ENCODE peak calls at places on chromosomes 5 and 9, in nine cellular contexts. One of them, this sample, is unnamed. For H3K4me1 and H3K27me3, the result is how much of the 10 kb centered on the place peaks cover.

GRCh38 chr5:114390431-114390830 is 28.6 kb downstream of the KCNN2 start:
- DNase-seq in right lobe of liver: no peak
- DNase-seq in uterus: no peak
- DNase-seq in heart left ventricle: no peak
- DNase-seq in tibial artery: no peak
- DNase-seq in endodermal cell: no peak
- DNase-seq in GM23248: no peak
- DNase-seq in fibroblast of lung: no peak
- DNase-seq in H1: no peak
- DNase-seq in this sample: no peak

GRCh38 chr9:124010665-124011321 is 775 bp upstream of the LHX2 start:
- DNase-seq in endodermal cell: peak
- DNase-seq in GM23248: peak
- DNase-seq in uterus: no peak
- DNase-seq in heart left ventricle: no peak
- DNase-seq in tibial artery: no peak
- DNase-seq in fibroblast of lung: peak
- DNase-seq in right lobe of liver: no peak
- DNase-seq in H1: peak
- DNase-seq in this sample: no peak

GRCh38 chr9:110536802-110537201 is 42.7 kb downstream of the SVEP1 start:
- DNase-seq in right lobe of liver: no peak
- DNase-seq in tibial artery: no peak
- DNase-seq in fibroblast of lung: peak
- DNase-seq in endodermal cell: no peak
- DNase-seq in H1: no peak
- DNase-seq in GM23248: peak
- DNase-seq in heart left ventricle: no peak
- DNase-seq in uterus: no peak
- DNase-seq in this sample: no peak

GRCh38 chr5:5140051-5141010 is at the start of gene ADAMTS16:
- DNase-seq in heart left ventricle: no peak
- DNase-seq in fibroblast of lung: no peak
- DNase-seq in uterus: no peak
- DNase-seq in GM23248: peak
- DNase-seq in right lobe of liver: no peak
- DNase-seq in tibial artery: no peak
- DNase-seq in H1: peak
- DNase-seq in endodermal cell: peak
- DNase-seq in this sample: no peak

GRCh38 chr5:34517249-34517648 is 138.9 kb upstream of the RAI14 start:
- DNase-seq in endodermal cell: no peak
- DNase-seq in GM23248: peak
- DNase-seq in fibroblast of lung: peak
- DNase-seq in H1: no peak
- DNase-seq in tibial artery: no peak
- DNase-seq in right lobe of liver: no peak
- DNase-seq in heart left ventricle: no peak
- DNase-seq in uterus: no peak
- DNase-seq in this sample: no peak

GRCh38 chr5:150129813-150130492 is 25.7 kb downstream of the PDGFRB start:
- DNase-seq in H1: peak
- DNase-seq in right lobe of liver: peak
- DNase-seq in GM23248: peak
- DNase-seq in heart left ventricle: peak
- DNase-seq in uterus: peak
- DNase-seq in fibroblast of lung: peak
- DNase-seq in tibial artery: peak
- DNase-seq in endodermal cell: peak
- DNase-seq in this sample: no peak

GRCh38 chr5:2383678-2384025 is 367.8 kb downstream of the IRX2 start:
- DNase-seq in endodermal cell: no peak
- DNase-seq in fibroblast of lung: no peak
- DNase-seq in right lobe of liver: no peak
- DNase-seq in H1: no peak
- DNase-seq in uterus: no peak
- DNase-seq in tibial artery: no peak
- DNase-seq in GM23248: no peak
- DNase-seq in heart left ventricle: no peak
- DNase-seq in this sample: no peak

GRCh38 chr9:83219154-83219923 is 156.4 kb upstream of the RASEF start:
- DNase-seq in H1: peak
- DNase-seq in right lobe of liver: peak
- DNase-seq in GM23248: peak
- DNase-seq in uterus: peak
- DNase-seq in tibial artery: peak
- DNase-seq in heart left ventricle: peak
- DNase-seq in endodermal cell: peak
- DNase-seq in fibroblast of lung: peak
- DNase-seq in this sample: no peak

GRCh38 chr9:134955801-134956200 is 38.1 kb upstream of the FCN1 start:
- DNase-seq in heart left ventricle: no peak
- DNase-seq in right lobe of liver: no peak
- DNase-seq in endodermal cell: peak
- DNase-seq in uterus: no peak
- DNase-seq in fibroblast of lung: no peak
- DNase-seq in tibial artery: peak
- DNase-seq in GM23248: no peak
- DNase-seq in H1: no peak
- DNase-seq in this sample: no peak

GRCh38 chr9:91567642-91568274 is 144.1 kb upstream of the NFIL3 start:
- DNase-seq in GM23248: no peak
- DNase-seq in tibial artery: no peak
- DNase-seq in H1: no peak
- DNase-seq in heart left ventricle: no peak
- DNase-seq in right lobe of liver: peak
- DNase-seq in fibroblast of lung: no peak
- DNase-seq in endodermal cell: no peak
- DNase-seq in uterus: no peak
- DNase-seq in this sample: no peak

GRCh38 chr9:28926311-28926710 is 1353.0 kb upstream of the C9orf72 start:
- DNase-seq in GM23248: no peak
- DNase-seq in H1: no peak
- DNase-seq in uterus: no peak
- DNase-seq in heart left ventricle: no peak
- DNase-seq in endodermal cell: no peak
- DNase-seq in tibial artery: no peak
- DNase-seq in fibroblast of lung: no peak
- DNase-seq in right lobe of liver: no peak
- DNase-seq in this sample: no peak

GRCh38 chr5:170357853-170358497 is 31.2 kb downstream of the KCNMB1 start:
- DNase-seq in H1: no peak
- DNase-seq in endodermal cell: no peak
- DNase-seq in uterus: peak
- DNase-seq in tibial artery: peak
- DNase-seq in right lobe of liver: peak
- DNase-seq in GM23248: no peak
- DNase-seq in heart left ventricle: peak
- DNase-seq in fibroblast of lung: no peak
- DNase-seq in this sample: no peak
- H3K4me1 ChIP-seq in H1: under half
- H3K4me1 ChIP-seq in endodermal cell: under half
- H3K4me1 ChIP-seq in uterus: under half
- H3K4me1 ChIP-seq in tibial artery: under half
- H3K4me1 ChIP-seq in right lobe of liver: under half
- H3K4me1 ChIP-seq in GM23248: under half
- H3K4me1 ChIP-seq in heart left ventricle: under half
- H3K4me1 ChIP-seq in fibroblast of lung: under half
- H3K4me1 ChIP-seq in this sample: under half

GRCh38 chr5:179302499-179303185 is 42.6 kb downstream of the ADAMTS2 start:
- DNase-seq in right lobe of liver: peak
- DNase-seq in tibial artery: no peak
- DNase-seq in endodermal cell: no peak
- DNase-seq in GM23248: no peak
- DNase-seq in fibroblast of lung: no peak
- DNase-seq in heart left ventricle: no peak
- DNase-seq in H1: no peak
- DNase-seq in uterus: peak
- DNase-seq in this sample: no peak

GRCh38 chr5:179304871-179305270 is 40.4 kb downstream of the ADAMTS2 start:
- DNase-seq in endodermal cell: no peak
- DNase-seq in uterus: no peak
- DNase-seq in tibial artery: no peak
- DNase-seq in H1: no peak
- DNase-seq in fibroblast of lung: no peak
- DNase-seq in right lobe of liver: no peak
- DNase-seq in heart left ventricle: no peak
- DNase-seq in GM23248: no peak
- DNase-seq in this sample: no peak

GRCh38 chr5:179303801-179304200 is 41.5 kb downstream of the ADAMTS2 start:
- DNase-seq in H1: no peak
- DNase-seq in endodermal cell: no peak
- DNase-seq in right lobe of liver: peak
- DNase-seq in heart left ventricle: no peak
- DNase-seq in fibroblast of lung: no peak
- DNase-seq in GM23248: no peak
- DNase-seq in uterus: peak
- DNase-seq in tibial artery: no peak
- DNase-seq in this sample: no peak

GRCh38 chr5:179306191-179307005 is 38.9 kb downstream of the ADAMTS2 start:
- DNase-seq in uterus: peak
- DNase-seq in right lobe of liver: peak
- DNase-seq in tibial artery: peak
- DNase-seq in fibroblast of lung: no peak
- DNase-seq in H1: no peak
- DNase-seq in endodermal cell: no peak
- DNase-seq in heart left ventricle: no peak
- DNase-seq in GM23248: peak
- DNase-seq in this sample: no peak

GRCh38 chr5:179304466-179304865 is 40.8 kb downstream of the ADAMTS2 start:
- DNase-seq in tibial artery: no peak
- DNase-seq in uterus: no peak
- DNase-seq in GM23248: peak
- DNase-seq in endodermal cell: no peak
- DNase-seq in fibroblast of lung: peak
- DNase-seq in right lobe of liver: no peak
- DNase-seq in heart left ventricle: no peak
- DNase-seq in H1: no peak
- DNase-seq in this sample: no peak
- H3K27me3 ChIP-seq in tibial artery: under half
- H3K27me3 ChIP-seq in uterus: under half
- H3K27me3 ChIP-seq in GM23248: under half
- H3K27me3 ChIP-seq in endodermal cell: under half
- H3K27me3 ChIP-seq in fibroblast of lung: under half
- H3K27me3 ChIP-seq in right lobe of liver: under half
- H3K27me3 ChIP-seq in heart left ventricle: under half
- H3K27me3 ChIP-seq in H1: under half
- H3K27me3 ChIP-seq in this sample: under half

GRCh38 chr5:142871880-142872200 is 101.7 kb downstream of the ARHGAP26 start:
- DNase-seq in GM23248: peak
- DNase-seq in uterus: peak
- DNase-seq in tibial artery: no peak
- DNase-seq in endodermal cell: no peak
- DNase-seq in right lobe of liver: no peak
- DNase-seq in H1: no peak
- DNase-seq in fibroblast of lung: no peak
- DNase-seq in heart left ventricle: peak
- DNase-seq in this sample: no peak
- H3K4me1 ChIP-seq in GM23248: under half
- H3K4me1 ChIP-seq in uterus: under half
- H3K4me1 ChIP-seq in tibial artery: under half
- H3K4me1 ChIP-seq in endodermal cell: under half
- H3K4me1 ChIP-seq in right lobe of liver: under half
- H3K4me1 ChIP-seq in H1: under half
- H3K4me1 ChIP-seq in fibroblast of lung: under half
- H3K4me1 ChIP-seq in heart left ventricle: under half
- H3K4me1 ChIP-seq in this sample: under half

GRCh38 chr5:111069839-111070238 is 1.7 kb upstream of the TSLP start:
- DNase-seq in H1: no peak
- DNase-seq in right lobe of liver: no peak
- DNase-seq in fibroblast of lung: peak
- DNase-seq in heart left ventricle: no peak
- DNase-seq in GM23248: peak
- DNase-seq in uterus: no peak
- DNase-seq in tibial artery: no peak
- DNase-seq in endodermal cell: no peak
- DNase-seq in this sample: no peak
- H3K27me3 ChIP-seq in H1: under half
- H3K27me3 ChIP-seq in right lobe of liver: under half
- H3K27me3 ChIP-seq in fibroblast of lung: under half
- H3K27me3 ChIP-seq in heart left ventricle: half or more
- H3K27me3 ChIP-seq in GM23248: half or more
- H3K27me3 ChIP-seq in uterus: under half
- H3K27me3 ChIP-seq in tibial artery: under half
- H3K27me3 ChIP-seq in endodermal cell: half or more
- H3K27me3 ChIP-seq in this sample: under half

GRCh38 chr9:131262327-131263032 is 13.8 kb downstream of the FAM78A start:
- DNase-seq in right lobe of liver: no peak
- DNase-seq in H1: no peak
- DNase-seq in fibroblast of lung: no peak
- DNase-seq in heart left ventricle: no peak
- DNase-seq in uterus: no peak
- DNase-seq in endodermal cell: no peak
- DNase-seq in GM23248: no peak
- DNase-seq in tibial artery: no peak
- DNase-seq in this sample: no peak
- H3K4me1 ChIP-seq in right lobe of liver: under half
- H3K4me1 ChIP-seq in H1: under half
- H3K4me1 ChIP-seq in fibroblast of lung: under half
- H3K4me1 ChIP-seq in heart left ventricle: under half
- H3K4me1 ChIP-seq in uterus: under half
- H3K4me1 ChIP-seq in endodermal cell: under half
- H3K4me1 ChIP-seq in GM23248: under half
- H3K4me1 ChIP-seq in tibial artery: under half
- H3K4me1 ChIP-seq in this sample: half or more

GRCh38 chr9:74942801-74943200 is 9.9 kb downstream of the C9orf40 start:
- DNase-seq in H1: no peak
- DNase-seq in endodermal cell: no peak
- DNase-seq in GM23248: no peak
- DNase-seq in uterus: no peak
- DNase-seq in fibroblast of lung: peak
- DNase-seq in tibial artery: no peak
- DNase-seq in heart left ventricle: no peak
- DNase-seq in right lobe of liver: no peak
- DNase-seq in this sample: no peak

GRCh38 chr9:74950456-74950855 is 2.3 kb downstream of the C9orf40 start:
- DNase-seq in endodermal cell: no peak
- DNase-seq in GM23248: no peak
- DNase-seq in uterus: no peak
- DNase-seq in tibial artery: no peak
- DNase-seq in H1: no peak
- DNase-seq in right lobe of liver: no peak
- DNase-seq in heart left ventricle: no peak
- DNase-seq in fibroblast of lung: no peak
- DNase-seq in this sample: no peak

GRCh38 chr9:74949859-74950258 is 2.9 kb downstream of the C9orf40 start:
- DNase-seq in uterus: no peak
- DNase-seq in endodermal cell: no peak
- DNase-seq in fibroblast of lung: no peak
- DNase-seq in tibial artery: no peak
- DNase-seq in right lobe of liver: no peak
- DNase-seq in GM23248: no peak
- DNase-seq in H1: no peak
- DNase-seq in heart left ventricle: no peak
- DNase-seq in this sample: no peak

GRCh38 chr9:74948897-74949296 is 3.8 kb downstream of the C9orf40 start:
- DNase-seq in H1: no peak
- DNase-seq in endodermal cell: no peak
- DNase-seq in GM23248: no peak
- DNase-seq in uterus: no peak
- DNase-seq in fibroblast of lung: no peak
- DNase-seq in heart left ventricle: no peak
- DNase-seq in right lobe of liver: no peak
- DNase-seq in tibial artery: no peak
- DNase-seq in this sample: no peak

GRCh38 chr9:74946686-74947085 is 6.0 kb downstream of the C9orf40 start:
- DNase-seq in fibroblast of lung: no peak
- DNase-seq in GM23248: peak
- DNase-seq in H1: no peak
- DNase-seq in heart left ventricle: no peak
- DNase-seq in right lobe of liver: no peak
- DNase-seq in endodermal cell: no peak
- DNase-seq in uterus: no peak
- DNase-seq in tibial artery: no peak
- DNase-seq in this sample: no peak
- H3K27me3 ChIP-seq in fibroblast of lung: under half
- H3K27me3 ChIP-seq in GM23248: under half
- H3K27me3 ChIP-seq in H1: under half
- H3K27me3 ChIP-seq in heart left ventricle: under half
- H3K27me3 ChIP-seq in right lobe of liver: under half
- H3K27me3 ChIP-seq in endodermal cell: under half
- H3K27me3 ChIP-seq in uterus: under half
- H3K27me3 ChIP-seq in tibial artery: under half
- H3K27me3 ChIP-seq in this sample: under half

This sample was measured in effector memory CD4-positive, alpha-beta T cell.